ENCODE peak calls at places on chromosomes 2 and 18, in five cellular contexts. H is heart right ventricle, N is fibroblast of lung, U is body of pancreas, Y is neural progenitor cell. K is an unnamed sample.

GRCh38 chr18:37392648-37393047 is 172.9 kb downstream of the CELF4 start:
- DNase-seq in H (no peak), N (no peak), U (no peak), Y (no peak), K (no peak)

GRCh38 chr2:209141142-209141541 is 282.7 kb upstream of the MAP2 start:
- DNase-seq in H (no peak), N (no peak), U (no peak), Y (no peak), K (no peak)

GRCh38 chr2:88350641-88351601 is 101.6 kb downstream of the FOXI3 start:
- DNase-seq in H (peak), N (peak), U (peak), Y (peak), K (peak)

GRCh38 chr2:216346781-216347180 is 25.5 kb downstream of the MARCHF4 start:
- DNase-seq in H (no peak), N (no peak), U (no peak), Y (no peak), K (no peak)

GRCh38 chr18:44799422-44800421 is 119.0 kb downstream of the SETBP1 start:
- DNase-seq in H (no peak), N (no peak), U (no peak), Y (no peak), K (no peak)

GRCh38 chr2:17876590-17876989 is 1.9 kb upstream of the KCNS3 start:
- DNase-seq in H (no peak), N (no peak), U (no peak), Y (no peak), K (no peak)

GRCh38 chr2:97844311-97844859 is 131.0 kb downstream of the ZAP70 start:
- DNase-seq in H (no peak), N (peak), U (no peak), Y (no peak), K (no peak)

GRCh38 chr2:232331071-232331470 is 47.5 kb upstream of the ALPP start:
- DNase-seq in H (peak), N (peak), U (no peak), Y (no peak), K (no peak)

GRCh38 chr18:22324191-22325131 is 93.3 kb downstream of the CTAGE1 start:
- DNase-seq in H (peak), N (peak), U (peak), Y (peak), K (peak)

GRCh38 chr2:215828528-215829184 is 184.7 kb downstream of the MREG start:
- DNase-seq in H (no peak), N (peak), U (peak), Y (peak), K (peak)

GRCh38 chr2:109475531-109476210 is 138.1 kb downstream of the SEPTIN10 start:
- DNase-seq in H (no peak), N (peak), U (no peak), Y (no peak), K (no peak)

GRCh38 chr2:230068658-230069080 is at the start of gene SLC16A14:
- DNase-seq in H (no peak), N (peak), U (peak), Y (peak), K (peak)

GRCh38 chr2:174023591-174024523 is 58.7 kb upstream of the SP3 start:
- DNase-seq in H (peak), N (peak), U (no peak), Y (peak), K (peak)

GRCh38 chr2:41719756-41720155 is 328.1 kb upstream of the PKDCC start:
- DNase-seq in H (no peak), N (no peak), U (no peak), Y (no peak), K (no peak)

GRCh38 chr2:16640867-16641266 is 24.8 kb downstream of the CYRIA start:
- DNase-seq in H (peak), N (peak), U (no peak), Y (no peak), K (peak)

GRCh38 chr18:9766076-9766481 is 58.0 kb downstream of the RAB31 start:
- DNase-seq in H (no peak), N (no peak), U (no peak), Y (no peak), K (no peak)

GRCh38 chr2:151410485-151410833 is 757 bp downstream of the RIF1 start:
- DNase-seq in H (no peak), N (no peak), U (no peak), Y (peak), K (peak)

GRCh38 chr2:173821451-173821850 is 143.7 kb downstream of the SP3 start:
- DNase-seq in H (no peak), N (no peak), U (no peak), Y (no peak), K (no peak)

GRCh38 chr2:65055427-65056214 is 595 bp upstream of the CEP68 start:
- DNase-seq in H (no peak), N (no peak), U (peak), Y (no peak), K (no peak)

GRCh38 chr18:21053127-21053526 is 58.5 kb downstream of the ROCK1 start:
- DNase-seq in H (no peak), N (peak), U (no peak), Y (no peak), K (no peak)

GRCh38 chr2:105325389-105325963 is 4.1 kb downstream of the TGFBRAP1 start:
- DNase-seq in H (no peak), N (no peak), U (no peak), Y (peak), K (no peak)

GRCh38 chr2:2714413-2714812 is 383.3 kb upstream of the MYT1L start:
- DNase-seq in H (no peak), N (no peak), U (no peak), Y (no peak), K (no peak)

GRCh38 chr2:15169326-15170038 is 391.7 kb downstream of the NBAS start:
- DNase-seq in H (no peak), N (peak), U (no peak), Y (no peak), K (peak)

GRCh38 chr2:28129955-28130695 is 239.6 kb downstream of the BABAM2 start:
- DNase-seq in H (no peak), N (peak), U (no peak), Y (no peak), K (no peak)

GRCh38 chr2:217922101-217923006 is 80.4 kb downstream of the TNS1 start:
- DNase-seq in H (no peak), N (peak), U (peak), Y (peak), K (peak)

GRCh38 chr2:73984922-73985317 is 210 bp downstream of the TET3 start:
- DNase-seq in H (peak), N (no peak), U (peak), Y (peak), K (no peak)

GRCh38 chr2:174327559-174327897 is 7.2 kb upstream of the SP9 start:
- DNase-seq in H (no peak), N (no peak), U (no peak), Y (no peak), K (no peak)

GRCh38 chr2:145563752-145564615 is 1044.1 kb upstream of the ZEB2 start:
- DNase-seq in H (no peak), N (peak), U (peak), Y (no peak), K (no peak)

GRCh38 chr2:44649426-44649825 is 287.7 kb downstream of the CAMKMT start:
- DNase-seq in H (no peak), N (no peak), U (no peak), Y (no peak), K (no peak)

GRCh38 chr2:48344441-48344756 is 185.6 kb upstream of the STON1 start:
- DNase-seq in H (no peak), N (no peak), U (no peak), Y (no peak), K (no peak)
- H3K4me3 ChIP-seq in H (peak), N (peak), U (no peak), Y (no peak), K (no peak)

GRCh38 chr2:13201924-13202323 is 485.2 kb downstream of the TRIB2 start:
- DNase-seq in H (no peak), N (peak), U (no peak), Y (no peak), K (no peak)
- TF ChIP-seq CTCF in H (no peak), N (peak), U (peak), Y (no peak), K (no peak)

GRCh38 chr2:241177526-241177925 is 11.0 kb upstream of the ANO7 start:
- DNase-seq in H (no peak), N (no peak), U (no peak), Y (no peak), K (no peak)

GRCh38 chr2:241180495-241180894 is 8.0 kb upstream of the ANO7 start:
- DNase-seq in H (no peak), N (no peak), U (no peak), Y (peak), K (no peak)

GRCh38 chr2:241179894-241180293 is 8.6 kb upstream of the ANO7 start:
- DNase-seq in H (no peak), N (peak), U (no peak), Y (no peak), K (peak)

GRCh38 chr2:241182126-241182525 is 6.4 kb upstream of the ANO7 start:
- DNase-seq in H (no peak), N (no peak), U (no peak), Y (no peak), K (no peak)

GRCh38 chr2:241177935-241178334 is 10.5 kb upstream of the ANO7 start:
- DNase-seq in H (no peak), N (no peak), U (no peak), Y (no peak), K (no peak)
- H3K4me3 ChIP-seq in H (no peak), N (no peak), U (no peak), Y (no peak), K (no peak)

GRCh38 chr2:168852487-168852886 is 37.7 kb downstream of the SPC25 start:
- DNase-seq in H (no peak), N (no peak), U (no peak), Y (no peak), K (no peak)

GRCh38 chr2:168851674-168852320 is 38.4 kb downstream of the SPC25 start:
- DNase-seq in H (peak), N (peak), U (peak), Y (no peak), K (peak)

GRCh38 chr2:168848220-168848619 is 42.0 kb downstream of the SPC25 start:
- DNase-seq in H (no peak), N (no peak), U (no peak), Y (peak), K (no peak)

GRCh38 chr2:168850846-168851245 is 39.4 kb downstream of the SPC25 start:
- DNase-seq in H (no peak), N (no peak), U (no peak), Y (no peak), K (no peak)

DNA sequence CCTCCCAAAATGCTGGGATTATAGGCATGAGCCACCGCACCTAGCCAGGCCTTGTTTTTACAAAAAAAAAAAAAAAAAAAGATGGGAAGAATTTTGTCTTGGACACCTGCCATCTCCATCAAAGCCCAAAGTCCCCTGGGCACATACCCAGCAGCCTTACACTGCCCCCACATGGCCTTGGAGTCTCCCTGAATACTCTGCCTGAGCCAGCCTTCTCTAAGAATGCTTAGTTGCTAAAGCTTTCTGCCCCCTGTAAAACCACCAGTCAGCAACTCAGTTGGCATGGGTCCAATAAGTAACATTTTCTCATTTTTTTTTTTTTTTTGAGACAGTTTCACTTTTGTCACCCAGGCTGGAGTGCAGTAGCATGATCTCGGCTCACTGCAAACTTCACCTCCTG is 40.6 kb downstream of the SPC25 start:
- DNase-seq in H (no peak), N (peak), U (peak), Y (peak), K (peak)
- TF ChIP-seq CTCF in H (peak), N (peak), U (peak), Y (peak), K (peak)

GRCh38 chr2:85909005-85909404 is 20.2 kb upstream of the ST3GAL5 start:
- DNase-seq in H (no peak), N (no peak), U (no peak), Y (no peak), K (no peak)
- H3K4me3 ChIP-seq in H (no peak), N (no peak), U (no peak), Y (no peak), K (no peak)

GRCh38 chr2:53711271-53711780 is 56.3 kb upstream of the CHAC2 start:
- DNase-seq in H (no peak), N (no peak), U (no peak), Y (no peak), K (no peak)

DNA sequence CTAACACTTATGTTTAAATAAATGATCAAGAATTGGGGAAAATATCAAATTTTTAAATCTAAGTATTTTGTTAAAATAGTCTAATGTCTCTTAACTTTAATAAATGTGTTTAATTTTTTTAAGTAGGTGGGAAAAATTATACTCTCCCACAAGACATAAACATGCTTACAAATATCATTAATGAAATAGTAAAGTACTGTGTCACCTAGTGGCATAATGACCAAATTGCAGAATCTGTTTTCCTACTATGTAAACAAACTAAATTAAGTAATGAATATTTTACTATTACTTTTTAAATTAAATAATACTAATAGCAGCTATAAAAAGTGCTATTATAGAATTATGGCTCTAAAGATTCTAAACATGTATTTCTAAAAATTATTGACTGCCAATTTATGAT is 52.0 kb upstream of the CHAC2 start:
- DNase-seq in H (no peak), N (peak), U (no peak), Y (no peak), K (no peak)
- TF ChIP-seq CTCF in H (peak), N (peak), U (peak), Y (peak), K (peak)

DNA sequence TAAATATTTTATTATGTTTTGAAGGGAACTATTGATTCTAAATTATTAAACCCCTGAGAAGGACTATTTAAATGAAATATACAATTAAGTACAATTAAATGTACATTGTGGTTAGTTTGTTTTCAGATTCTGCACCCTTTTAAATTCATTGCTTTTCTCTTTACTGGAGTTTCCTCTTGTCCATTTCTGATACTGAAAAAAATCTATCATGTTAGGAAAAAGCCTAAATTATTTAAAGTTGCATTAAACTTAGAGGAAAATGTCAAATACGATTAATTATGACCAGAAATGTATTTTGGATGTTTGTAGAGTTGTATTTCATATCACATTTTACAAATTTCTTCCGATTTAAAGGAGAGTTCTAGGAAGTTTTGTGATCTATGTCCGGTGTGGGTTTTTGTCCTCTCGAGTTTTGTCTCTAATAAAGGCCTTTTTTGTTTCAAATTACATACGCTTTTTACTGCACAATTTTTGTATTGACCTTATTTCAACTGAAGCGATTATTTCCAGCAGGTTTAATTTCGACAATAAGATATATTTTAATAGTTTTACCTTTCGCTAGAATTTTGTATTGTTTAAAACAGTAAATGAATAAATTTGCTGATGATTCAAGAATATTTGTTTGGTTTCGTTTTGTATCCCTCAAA is 3.2 kb upstream of the SATB2 start:
- DNase-seq in H (no peak), N (peak), U (no peak), Y (no peak), K (no peak)
- H3K4me3 ChIP-seq in H (no peak), N (peak), U (no peak), Y (no peak), K (no peak)

DNA sequence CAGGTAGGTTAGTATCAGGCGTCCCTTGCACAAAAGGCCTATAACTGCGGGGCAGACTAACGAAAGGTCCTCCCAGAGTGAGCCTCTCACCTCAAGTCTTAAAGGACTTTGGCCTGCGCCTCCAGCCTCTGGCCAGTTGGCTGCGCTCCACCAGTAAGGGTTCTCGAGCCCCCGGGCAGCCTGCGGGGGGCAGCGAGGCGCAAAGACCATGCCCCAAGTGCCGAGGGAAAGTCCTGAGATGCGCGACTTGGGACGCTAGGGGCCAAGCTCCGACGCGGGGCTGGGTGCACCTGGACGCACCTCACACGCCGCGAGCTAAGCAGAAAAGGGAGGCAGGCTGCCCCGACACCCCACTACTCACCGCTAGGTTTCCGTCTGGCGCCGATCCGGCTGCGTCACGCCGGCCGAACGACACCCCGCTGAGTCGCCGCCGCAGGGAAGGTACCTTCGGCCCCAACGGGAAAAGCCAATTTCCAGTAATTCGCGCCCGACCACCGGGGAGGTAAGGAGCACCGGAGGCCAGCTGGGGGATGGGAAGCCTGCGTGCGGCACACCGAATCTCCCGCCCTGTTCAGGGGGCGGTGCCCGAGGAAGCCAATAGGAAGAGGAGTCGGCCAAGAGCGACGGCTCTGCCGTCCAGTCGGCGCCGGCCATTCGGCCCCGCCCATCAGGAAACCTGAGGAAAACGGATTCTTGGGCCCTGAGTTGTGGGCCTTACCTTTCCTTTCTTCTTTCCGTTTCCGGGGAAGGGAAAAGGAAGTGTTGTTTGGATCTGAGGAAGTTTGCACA is at the start of gene ORC2:
- DNase-seq in H (peak), N (peak), U (peak), Y (peak), K (peak)
- TF ChIP-seq CTCF in H (peak), N (peak), U (peak), Y (peak), K (peak)

DNA sequence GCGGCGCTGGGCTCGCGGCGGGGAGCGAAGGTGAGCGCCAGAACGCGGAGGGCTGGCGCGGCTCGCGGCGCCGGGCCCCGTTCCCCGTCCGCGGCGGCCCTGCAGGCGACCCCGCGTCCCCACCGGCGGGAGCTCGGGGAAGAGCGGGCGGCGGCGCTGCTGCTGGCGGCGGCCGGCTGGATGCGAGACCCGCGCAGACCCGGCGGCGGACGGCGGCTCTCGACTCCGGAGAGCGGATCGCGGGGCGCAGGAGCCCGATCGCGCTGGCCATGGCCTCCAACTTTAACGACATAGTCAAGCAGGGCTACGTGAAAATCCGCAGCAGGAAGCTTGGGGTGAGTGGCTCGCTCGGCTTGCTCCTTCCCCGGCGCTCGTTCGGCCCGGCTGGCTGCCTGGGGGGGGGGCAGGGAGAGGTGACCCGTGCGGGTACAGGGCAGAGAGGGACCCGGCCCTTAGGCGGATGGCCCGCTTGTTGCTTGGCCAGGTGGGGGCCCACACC is 337 bp downstream of the DOK6 start:
- DNase-seq in H (peak), N (peak), U (no peak), Y (peak), K (peak)
- H3K4me3 ChIP-seq in H (peak), N (peak), U (no peak), Y (peak), K (peak)

GRCh38 chr2:8133331-8133730 is 548.5 kb upstream of the ID2 start:
- DNase-seq in H (no peak), N (no peak), U (no peak), Y (no peak), K (no peak)
- TF ChIP-seq CTCF in H (no peak), N (no peak), U (no peak), Y (no peak), K (no peak)

K was measured in cardiac muscle cell.